ENCODE peak calls at places on chromosomes 1 and 21, in ten cellular contexts. V is activated T-helper 1 cell treated with anti-CD3 and anti-CD28 coated beads, Interleukin-12 subunit alpha, Interleukin-12 subunit beta, Interleukin-2, Interleukin-4 antibody, amounts not matched to agents 30 ng/mL and 10 ng/mL and 1 ng/mL, durations not matched to agents 14 hours and 24 hours and 36 hours; H is hypothalamus; A is GM13977; E is HS-27A; W is mesothelial cell of epicardium; O is GF-D8; R is ovary; Y is substantia nigra; X is stimulated activated CD8-positive, alpha-beta memory T cell treated with anti-CD3 and anti-CD28 coated beads, Interleukin-12 subunit alpha, Interleukin-12 subunit beta, amount 100 ng/mL, for 1 hour. D is an unnamed sample.

GRCh38 chr1:96309783-96310182 is 411.8 kb upstream of the PTBP2 start:
- DNase-seq in X (no peak), H (no peak), R (no peak), V (no peak), E (no peak), A (no peak), W (no peak), O (peak), Y (no peak), D (no peak)

GRCh38 chr1:234466945-234467344 is 12.0 kb downstream of the TARBP1 start:
- DNase-seq in X (no peak), W (no peak), R (no peak), V (no peak), O (no peak), H (no peak), A (no peak), E (no peak), Y (no peak), D (no peak)

GRCh38 chr1:90510143-90510542 is 207.0 kb downstream of the BARHL2 start:
- DNase-seq in O (no peak), A (no peak), Y (no peak), H (no peak), W (no peak), V (no peak), E (no peak), X (no peak), R (no peak), D (no peak)

GRCh38 chr1:102107441-102107840 is 110.7 kb upstream of the OLFM3 start:
- DNase-seq in X (no peak), R (no peak), Y (no peak), O (no peak), W (no peak), A (no peak), E (no peak), V (no peak), H (no peak), D (no peak)

GRCh38 chr1:154325583-154326545 is 539 bp downstream of the ATP8B2 start:
- DNase-seq in W (peak), X (no peak), R (peak), V (peak), E (peak), A (peak), H (peak), Y (peak), O (no peak), D (peak)

GRCh38 chr1:28392027-28392652 is 22.6 kb downstream of the PHACTR4 start:
- DNase-seq in Y (no peak), A (no peak), O (no peak), V (no peak), R (no peak), E (no peak), W (no peak), X (no peak), H (no peak), D (no peak)

GRCh38 chr1:43818691-43819090 is 111.4 kb downstream of the ST3GAL3 start:
- DNase-seq in Y (no peak), H (no peak), R (no peak), V (no peak), X (no peak), A (no peak), E (no peak), O (no peak), W (no peak), D (no peak)

GRCh38 chr21:38628426-38628825 is 130.1 kb upstream of the ERG start:
- DNase-seq in A (no peak), R (no peak), W (no peak), Y (no peak), V (no peak), H (no peak), X (no peak), E (no peak), O (no peak), D (no peak)

GRCh38 chr1:242147096-242147976 is 148.4 kb upstream of the MAP1LC3C start:
- DNase-seq in X (no peak), A (no peak), O (peak), V (no peak), Y (no peak), H (no peak), W (no peak), E (no peak), R (no peak), D (no peak)

GRCh38 chr21:39077816-39078215 is 105.4 kb downstream of the PSMG1 start:
- DNase-seq in R (no peak), O (no peak), A (no peak), X (no peak), Y (no peak), V (no peak), W (no peak), H (no peak), E (no peak), D (no peak)

GRCh38 chr1:53062731-53063591 is 948 bp downstream of the PODN start:
- DNase-seq in A (no peak), X (no peak), Y (no peak), V (no peak), O (no peak), E (no peak), W (peak), R (peak), H (no peak), D (no peak)

GRCh38 chr1:227732586-227733308 is 2.4 kb downstream of the JMJD4 start:
- DNase-seq in W (no peak), Y (no peak), X (no peak), H (no peak), E (no peak), O (no peak), V (no peak), R (no peak), A (no peak), D (no peak)

GRCh38 chr1:91891969-91892368 is 6.0 kb upstream of the TGFBR3 start:
- DNase-seq in W (no peak), H (no peak), A (no peak), X (no peak), O (no peak), R (no peak), Y (no peak), V (no peak), E (no peak), D (no peak)

GRCh38 chr1:238658766-238659165 is 727.6 kb upstream of the CHRM3 start:
- DNase-seq in W (no peak), E (peak), A (no peak), Y (no peak), R (no peak), X (no peak), V (no peak), H (no peak), O (no peak), D (no peak)

GRCh38 chr21:45548711-45549491 is 6.7 kb upstream of the SLC19A1 start:
- DNase-seq in O (no peak), R (peak), H (no peak), Y (no peak), E (no peak), W (no peak), V (no peak), X (no peak), A (no peak), D (no peak)

GRCh38 chr21:39452207-39452964 is 616 bp downstream of the SH3BGR start:
- DNase-seq in H (no peak), W (no peak), R (no peak), V (no peak), X (no peak), A (no peak), O (no peak), E (no peak), Y (no peak), D (no peak)